ENCODE peak calls at places on chromosome 12, in nine cellular contexts. T, P, U, K, L, Q, Y, I and H are unnamed samples.

GRCh38 chr12:27025116-27025515 is 2.8 kb downstream of the MED21 start:
- DNase-seq in T (no peak), P (no peak), U (no peak), K (no peak), L (no peak), Q (no peak), Y (no peak), I (no peak), H (no peak)

GRCh38 chr12:54967461-54967860 is 17.1 kb downstream of the TESPA1 start:
- DNase-seq in T (no peak), P (no peak), U (no peak), K (no peak), L (peak; percentile 33), Q (no peak), Y (no peak), I (no peak), H (no peak)

GRCh38 chr12:103838254-103838914 is 2.6 kb downstream of the NT5DC3 start:
- DNase-seq in T (no peak), P (no peak), U (no peak), K (no peak), L (no peak), Q (no peak), Y (no peak), I (no peak), H (no peak)

GRCh38 chr12:15862840-15863239 is 19.3 kb upstream of the STRAP start:
- DNase-seq in T (no peak), P (no peak), U (no peak), K (no peak), L (no peak), Q (no peak), Y (no peak), I (no peak), H (no peak)

GRCh38 chr12:109150124-109150640 is 33.8 kb downstream of the ACACB start:
- DNase-seq in T (no peak), P (no peak), U (no peak), K (no peak), L (no peak), Q (no peak), Y (peak; percentile 56), I (no peak), H (no peak)

GRCh38 chr12:15322164-15323054 is at the start of gene PTPRO:
- DNase-seq in T (peak; percentile 20), P (peak; percentile 57), U (no peak), K (peak; percentile 79), L (no peak), Q (no peak), Y (no peak), I (no peak), H (no peak)

GRCh38 chr12:124703852-124704251 is 136.4 kb upstream of the NCOR2 start:
- DNase-seq in T (no peak), P (no peak), U (no peak), K (no peak), L (no peak), Q (no peak), Y (no peak), I (no peak), H (no peak)

GRCh38 chr12:48454675-48455074 is 17.7 kb upstream of the ANP32D start:
- DNase-seq in T (no peak), P (no peak), U (no peak), K (peak; percentile 59), L (no peak), Q (no peak), Y (no peak), I (no peak), H (no peak)

GRCh38 chr12:107610030-107610859 is 75.4 kb upstream of the PWP1 start:
- DNase-seq in T (no peak), P (peak; percentile 54), U (peak; percentile 23), K (peak; percentile 83), L (no peak), Q (no peak), Y (no peak), I (no peak), H (no peak)

GRCh38 chr12:12467701-12468218 is 94.9 kb downstream of the DUSP16 start:
- DNase-seq in T (no peak), P (no peak), U (no peak), K (no peak), L (no peak), Q (peak; percentile 70), Y (no peak), I (no peak), H (no peak)

GRCh38 chr12:115960-116915 is 49.7 kb downstream of the IQSEC3 start:
- DNase-seq in T (no peak), P (no peak), U (no peak), K (peak; percentile 35), L (no peak), Q (no peak), Y (no peak), I (no peak), H (no peak)

GRCh38 chr12:70925542-70925941 is 5.0 kb upstream of the PTPRR start:
- DNase-seq in T (no peak), P (no peak), U (no peak), K (no peak), L (no peak), Q (no peak), Y (no peak), I (no peak), H (no peak)
- H3K27ac ChIP-seq in T (no peak overlapping the region), P (no peak overlapping the region), U (no peak overlapping the region), K (no peak overlapping the region), L (no peak overlapping the region), Q (no peak overlapping the region), Y (no peak overlapping the region), I (no peak overlapping the region), H (no peak overlapping the region)

DNA sequence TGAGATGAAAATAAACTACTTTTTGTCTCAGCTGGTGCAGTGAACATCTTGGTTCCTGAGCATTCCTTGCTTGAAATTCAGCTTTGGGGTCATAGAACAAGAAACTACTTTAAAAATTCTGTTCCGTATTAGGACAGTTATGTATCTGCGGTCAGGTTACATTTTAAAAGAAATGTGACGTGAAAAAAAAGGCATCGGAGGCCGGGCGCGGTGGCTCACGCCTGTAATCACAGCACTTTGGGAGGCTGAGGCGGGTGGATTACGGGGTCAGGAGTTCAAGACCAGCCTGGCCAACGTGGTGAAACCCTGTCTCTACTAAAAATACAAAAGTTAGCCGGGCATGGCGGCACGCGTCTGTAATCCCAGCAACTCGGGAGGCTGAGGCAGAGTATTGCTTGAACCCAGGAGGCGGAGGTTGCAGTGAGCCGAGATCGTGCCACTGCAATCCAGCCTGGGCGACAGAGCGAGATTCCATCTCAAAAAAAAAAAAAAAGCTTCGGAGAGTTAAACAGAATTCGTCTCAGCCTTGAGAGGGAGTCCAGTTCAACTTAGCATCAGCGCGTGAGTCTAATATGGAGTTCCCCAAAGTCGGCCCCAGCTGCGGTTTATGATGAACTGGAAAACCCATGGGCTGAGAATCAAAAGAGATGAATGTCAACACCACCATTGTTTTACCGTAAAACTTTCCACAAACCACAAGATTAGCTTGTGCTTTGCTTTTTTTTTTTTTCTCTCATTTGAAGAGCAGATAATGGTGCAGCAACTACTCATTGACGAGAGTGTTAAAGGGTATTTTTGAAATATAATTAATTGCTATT is 2.1 kb upstream of the SLC2A13 start:
- DNase-seq in T (peak; percentile 12), P (no peak), U (no peak), K (no peak), L (no peak), Q (no peak), Y (no peak), I (no peak), H (no peak)
- H3K4me3 ChIP-seq in T (peak overlapping the region; percentile 38), P (no peak overlapping the region), U (no peak overlapping the region), K (no peak overlapping the region), L (no peak overlapping the region), Q (peak overlapping the region; percentile 78), Y (peak overlapping the region; percentile 100), I (no peak overlapping the region), H (peak overlapping the region; percentile 85)

GRCh38 chr12:118346895-118347294 is 25.8 kb downstream of the TAOK3 start:
- DNase-seq in T (no peak), P (peak; percentile 11), U (no peak), K (no peak), L (no peak), Q (no peak), Y (no peak), I (no peak), H (no peak)
- H3K27ac ChIP-seq in T (no peak overlapping the region), P (peak overlapping the region; percentile 10), U (no peak overlapping the region), K (no peak overlapping the region), L (no peak overlapping the region), Q (no peak overlapping the region), Y (peak overlapping the region; percentile 18), I (no peak overlapping the region), H (no peak overlapping the region)

DNA sequence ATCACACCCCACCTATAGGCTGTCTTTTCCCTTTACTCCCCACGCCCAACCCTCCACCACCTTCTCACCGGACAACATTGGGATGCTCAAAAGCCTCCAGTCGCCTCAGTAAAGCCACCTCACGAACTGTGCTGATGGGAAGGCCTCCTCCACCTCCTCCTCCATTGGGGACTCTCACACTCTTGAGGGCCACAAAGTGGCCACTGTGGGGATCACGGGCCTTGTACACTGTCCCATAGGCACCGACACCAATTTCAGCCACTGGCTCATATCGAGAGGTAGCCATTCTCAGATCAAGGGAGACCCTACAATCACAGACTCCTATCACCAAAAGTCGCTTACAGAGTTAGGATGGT is 700 bp downstream of the CDK4 start:
- DNase-seq in T (peak; percentile 36), P (no peak), U (no peak), K (no peak), L (no peak), Q (no peak), Y (peak; percentile 63), I (no peak), H (no peak)
- H3K4me3 ChIP-seq in T (peak overlapping the region; percentile 77), P (peak overlapping the region; percentile 64), U (peak overlapping the region; percentile 91), K (peak overlapping the region; percentile 97), L (peak overlapping the region; percentile 81), Q (peak overlapping the region; percentile 60), Y (peak overlapping the region; percentile 67), I (peak overlapping the region; percentile 67), H (peak overlapping the region; percentile 95)

GRCh38 chr12:45648070-45648469 is 81.4 kb upstream of the ARID2 start:
- DNase-seq in T (peak; percentile 19), P (no peak), U (no peak), K (no peak), L (peak; percentile 46), Q (no peak), Y (no peak), I (no peak), H (peak; percentile 64)
- H3K27ac ChIP-seq in T (no peak overlapping the region), P (no peak overlapping the region), U (no peak overlapping the region), K (no peak overlapping the region), L (no peak overlapping the region), Q (no peak overlapping the region), Y (no peak overlapping the region), I (no peak overlapping the region), H (peak overlapping the region; percentile 7)

GRCh38 chr12:68772714-68773113 is 26.7 kb downstream of the SLC35E3 start:
- DNase-seq in T (no peak), P (no peak), U (no peak), K (no peak), L (no peak), Q (no peak), Y (no peak), I (no peak), H (no peak)
- H3K4me3 ChIP-seq in T (no peak overlapping the region), P (no peak overlapping the region), U (no peak overlapping the region), K (no peak overlapping the region), L (no peak overlapping the region), Q (no peak overlapping the region), Y (no peak overlapping the region), I (no peak overlapping the region), H (no peak overlapping the region)

DNA sequence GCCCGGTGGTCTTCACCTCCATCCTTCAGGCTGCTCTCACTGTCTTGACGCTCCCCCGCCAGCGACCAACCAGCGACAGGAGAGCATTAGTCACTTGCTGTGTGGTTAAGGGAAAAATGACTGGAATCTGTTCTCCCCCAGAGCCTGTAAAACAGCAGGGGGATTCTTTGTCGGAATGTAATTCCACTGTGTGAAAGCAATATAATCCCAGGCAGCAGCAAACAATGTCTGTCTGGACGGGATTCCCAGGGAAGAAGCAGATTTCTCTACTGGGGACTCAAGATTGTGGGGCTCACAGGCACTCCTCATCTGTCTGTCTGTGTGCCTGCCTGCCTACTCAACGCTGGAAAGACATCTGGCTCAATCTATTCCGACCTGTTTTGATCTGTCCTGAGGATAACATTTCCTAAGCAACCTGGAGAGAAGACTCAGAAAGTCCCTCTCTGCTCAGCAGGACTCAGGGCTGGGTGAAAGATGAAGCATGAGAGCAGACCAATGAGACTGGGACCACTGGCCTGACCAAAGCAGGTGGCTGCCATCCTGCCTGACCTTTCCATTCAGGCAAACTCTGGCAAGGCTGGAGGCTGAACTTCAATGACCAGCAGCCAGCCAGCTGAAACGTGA is 54.6 kb downstream of the NUAK1 start:
- DNase-seq in T (no peak), P (no peak), U (no peak), K (peak; percentile 80), L (no peak), Q (no peak), Y (no peak), I (no peak), H (no peak)
- H3K27ac ChIP-seq in T (no peak overlapping the region), P (peak overlapping the region; percentile 24), U (peak overlapping the region; percentile 95), K (peak overlapping the region; percentile 80), L (no peak overlapping the region), Q (no peak overlapping the region), Y (peak overlapping the region; percentile 44), I (peak overlapping the region; percentile 33), H (no peak overlapping the region)